ENCODE peak calls at places on chromosomes 5 and 9, in seven cellular contexts. A, O, E, L, H, S and B are unnamed samples.

GRCh38 chr9:135785013-135785575 is 83.1 kb downstream of the KCNT1 start:
- DNase-seq in A (no peak), O (no peak), E (no peak), L (no peak), H (no peak), S (no peak), B (no peak)

GRCh38 chr5:160506006-160507004 is 84.7 kb downstream of the PTTG1 start:
- DNase-seq in A (peak; percentile 65), O (peak; percentile 92), E (no peak), L (peak; percentile 74), H (no peak), S (peak; percentile 62), B (peak; percentile 57)

GRCh38 chr9:4590430-4591122 is 71.5 kb upstream of the PLPP6 start:
- DNase-seq in A (peak; percentile 16), O (no peak), E (peak; percentile 20), L (no peak), H (no peak), S (no peak), B (no peak)

GRCh38 chr9:23587433-23587832 is 238.6 kb downstream of the ELAVL2 start:
- DNase-seq in A (no peak), O (no peak), E (peak; percentile 17), L (no peak), H (no peak), S (no peak), B (peak; percentile 33)

GRCh38 chr9:27750571-27750970 is 177.3 kb upstream of the C9orf72 start:
- DNase-seq in A (no peak), O (no peak), E (no peak), L (no peak), H (no peak), S (no peak), B (no peak)

GRCh38 chr9:69532359-69532758 is 139.8 kb downstream of the APBA1 start:
- DNase-seq in A (no peak), O (no peak), E (no peak), L (no peak), H (no peak), S (no peak), B (no peak)

GRCh38 chr5:125367702-125368101 is 621.3 kb upstream of the ZNF608 start:
- DNase-seq in A (peak; percentile 57), O (no peak), E (no peak), L (peak; percentile 32), H (no peak), S (no peak), B (no peak)

GRCh38 chr9:124128568-124128967 is 117.0 kb downstream of the LHX2 start:
- DNase-seq in A (no peak), O (no peak), E (no peak), L (no peak), H (no peak), S (no peak), B (no peak)

GRCh38 chr5:119578937-119579336 is 50.4 kb upstream of the FAM170A start:
- DNase-seq in A (peak; percentile 42), O (no peak), E (no peak), L (peak; percentile 10), H (peak; percentile 46), S (no peak), B (no peak)

GRCh38 chr5:163807781-163808180 is 302.4 kb downstream of the MAT2B start:
- DNase-seq in A (no peak), O (no peak), E (no peak), L (peak; percentile 44), H (no peak), S (no peak), B (peak; percentile 23)

GRCh38 chr9:92706218-92706940 is 36.4 kb upstream of the IPPK start:
- DNase-seq in A (peak; percentile 67), O (no peak), E (no peak), L (peak; percentile 39), H (peak; percentile 46), S (no peak), B (no peak)

GRCh38 chr9:102225806-102226441 is 487.5 kb upstream of the GRIN3A start:
- DNase-seq in A (no peak), O (no peak), E (no peak), L (no peak), H (no peak), S (no peak), B (peak; percentile 2)

GRCh38 chr9:89690334-89690912 is 85.6 kb downstream of the GADD45G start:
- DNase-seq in A (no peak), O (no peak), E (no peak), L (no peak), H (no peak), S (no peak), B (no peak)

GRCh38 chr5:75051217-75051751 is 1.1 kb downstream of the GCNT4 start:
- DNase-seq in A (peak; percentile 17), O (no peak), E (no peak), L (no peak), H (no peak), S (peak; percentile 39), B (no peak)

GRCh38 chr9:124054671-124055212 is 43.2 kb downstream of the LHX2 start:
- DNase-seq in A (peak; percentile 94), O (no peak), E (no peak), L (peak; percentile 96), H (peak; percentile 14), S (no peak), B (peak; percentile 95)

GRCh38 chr5:58885265-58885664 is 302.4 kb downstream of the RAB3C start:
- DNase-seq in A (no peak), O (no peak), E (no peak), L (no peak), H (no peak), S (no peak), B (no peak)

GRCh38 chr5:96331210-96331609 is 101.8 kb downstream of the PCSK1 start:
- DNase-seq in A (peak; percentile 53), O (no peak), E (no peak), L (peak; percentile 55), H (peak; percentile 70), S (no peak), B (no peak)

GRCh38 chr5:133559960-133560359 is 52.4 kb downstream of the FSTL4 start:
- DNase-seq in A (no peak), O (no peak), E (no peak), L (no peak), H (no peak), S (no peak), B (no peak)

GRCh38 chr9:122904466-122904822 is 715 bp downstream of the RC3H2 start:
- DNase-seq in A (peak; percentile 65), O (no peak), E (no peak), L (peak; percentile 48), H (peak; percentile 31), S (no peak), B (peak; percentile 46)

GRCh38 chr5:116502616-116503015 is 72.0 kb downstream of the SEMA6A start:
- DNase-seq in A (no peak), O (no peak), E (peak; percentile 18), L (peak; percentile 62), H (no peak), S (no peak), B (peak; percentile 91)

GRCh38 chr5:83767409-83767992 is 46.8 kb upstream of the HAPLN1 start:
- DNase-seq in A (no peak), O (no peak), E (no peak), L (no peak), H (no peak), S (no peak), B (peak; percentile 52)

GRCh38 chr9:2210201-2210600 is 195.1 kb downstream of the SMARCA2 start:
- DNase-seq in A (peak; percentile 65), O (no peak), E (no peak), L (no peak), H (no peak), S (no peak), B (no peak)

GRCh38 chr5:54651482-54652076 is 134.0 kb downstream of the SNX18 start:
- DNase-seq in A (peak; percentile 42), O (no peak), E (peak; percentile 77), L (peak; percentile 73), H (no peak), S (no peak), B (peak; percentile 50)

GRCh38 chr5:62795912-62796311 is 217.3 kb downstream of the LRRC70 start:
- DNase-seq in A (no peak), O (no peak), E (no peak), L (no peak), H (no peak), S (no peak), B (no peak)

GRCh38 chr9:97959585-97959984 is 21.6 kb upstream of the HEMGN start:
- DNase-seq in A (no peak), O (no peak), E (no peak), L (no peak), H (no peak), S (no peak), B (no peak)

GRCh38 chr9:97956365-97956764 is 18.4 kb upstream of the HEMGN start:
- DNase-seq in A (no peak), O (no peak), E (no peak), L (no peak), H (no peak), S (no peak), B (no peak)

GRCh38 chr9:97958812-97959511 is 21.0 kb upstream of the HEMGN start:
- DNase-seq in A (peak; percentile 80), O (no peak), E (no peak), L (peak; percentile 27), H (no peak), S (no peak), B (peak; percentile 38)

GRCh38 chr9:97954550-97954989 is 16.6 kb upstream of the HEMGN start:
- DNase-seq in A (peak; percentile 38), O (peak; percentile 70), E (no peak), L (peak; percentile 11), H (peak; percentile 59), S (no peak), B (peak; percentile 9)
- H3K4me3 ChIP-seq in A (no peak overlapping the region), O (no peak overlapping the region), E (no peak overlapping the region), L (no peak overlapping the region), H (no peak overlapping the region), S (no peak overlapping the region), B (no peak overlapping the region)

GRCh38 chr5:17248999-17249634 is 31.7 kb downstream of the BASP1 start:
- DNase-seq in A (peak; percentile 98), O (no peak), E (no peak), L (peak; percentile 96), H (no peak), S (no peak), B (peak; percentile 98)
- H3K4me3 ChIP-seq in A (peak overlapping the region; percentile 24), O (no peak overlapping the region), E (no peak overlapping the region), L (no peak overlapping the region), H (no peak overlapping the region), S (no peak overlapping the region), B (no peak overlapping the region)

GRCh38 chr5:177373806-177374205 is 10.4 kb upstream of the SLC34A1 start:
- DNase-seq in A (no peak), O (no peak), E (no peak), L (no peak), H (no peak), S (no peak), B (no peak)
- H3K4me3 ChIP-seq in A (no peak overlapping the region), O (no peak overlapping the region), E (no peak overlapping the region), L (no peak overlapping the region), H (no peak overlapping the region), S (no peak overlapping the region), B (no peak overlapping the region)

DNA sequence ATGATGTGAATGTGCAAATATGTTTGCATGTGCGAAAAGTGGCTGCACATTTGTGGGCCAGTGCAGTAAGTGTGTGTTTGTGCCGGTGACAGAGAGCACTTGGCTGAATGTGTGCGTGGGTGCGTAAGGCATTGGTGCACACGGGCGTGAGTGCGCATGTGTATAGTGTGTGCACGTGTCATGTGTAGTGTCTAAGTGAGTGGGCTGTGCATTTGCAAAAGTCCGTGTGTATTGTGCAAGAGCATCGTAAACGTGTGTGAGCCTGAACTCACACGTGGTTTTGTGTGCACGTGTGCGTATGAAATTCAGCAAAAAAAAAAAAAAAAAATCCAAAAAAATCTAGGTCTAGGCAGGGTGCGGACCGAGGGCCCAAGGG is 6.5 kb upstream of the EBF1 start:
- DNase-seq in A (no peak), O (no peak), E (no peak), L (no peak), H (no peak), S (peak; percentile 44), B (no peak)
- H3K4me3 ChIP-seq in A (peak overlapping the region; percentile 68), O (peak overlapping the region; percentile 44), E (peak overlapping the region; percentile 25), L (peak overlapping the region; percentile 19), H (no peak overlapping the region), S (no peak overlapping the region), B (peak overlapping the region; percentile 21)